ENCODE peak calls at places on chromosomes 3 and 15, in seven cellular contexts. One of them, this sample, is unnamed.

GRCh38 chr15:63938486-63939061 is 104.8 kb upstream of the HERC1 start:
- DNase-seq in K562: peak
- DNase-seq in A549: no peak
- DNase-seq in HCT116: no peak
- DNase-seq in HepG2: no peak
- DNase-seq in GM12878: no peak
- DNase-seq in GM23338: no peak
- DNase-seq in this sample: no peak

GRCh38 chr3:73280751-73281150 is 219.3 kb downstream of the EBLN2 start:
- DNase-seq in A549: no peak
- DNase-seq in K562: no peak
- DNase-seq in GM12878: no peak
- DNase-seq in HepG2: no peak
- DNase-seq in GM23338: no peak
- DNase-seq in HCT116: no peak
- DNase-seq in this sample: no peak

GRCh38 chr3:125684199-125684598 is 88.9 kb upstream of the OSBPL11 start:
- DNase-seq in GM12878: no peak
- DNase-seq in HepG2: peak
- DNase-seq in A549: no peak
- DNase-seq in HCT116: peak
- DNase-seq in GM23338: peak
- DNase-seq in K562: no peak
- DNase-seq in this sample: peak

GRCh38 chr3:14508966-14509795 is 31.0 kb downstream of the GRIP2 start:
- DNase-seq in HCT116: peak
- DNase-seq in K562: peak
- DNase-seq in HepG2: peak
- DNase-seq in GM12878: no peak
- DNase-seq in GM23338: peak
- DNase-seq in A549: peak
- DNase-seq in this sample: peak

GRCh38 chr15:34804776-34805175 is 9.4 kb upstream of the ACTC1 start:
- DNase-seq in GM23338: no peak
- DNase-seq in GM12878: no peak
- DNase-seq in A549: no peak
- DNase-seq in HCT116: no peak
- DNase-seq in K562: no peak
- DNase-seq in HepG2: no peak
- DNase-seq in this sample: no peak

GRCh38 chr3:197023241-197023997 is 6.2 kb downstream of the MELTF start:
- DNase-seq in HepG2: no peak
- DNase-seq in HCT116: no peak
- DNase-seq in K562: no peak
- DNase-seq in GM23338: no peak
- DNase-seq in GM12878: peak
- DNase-seq in A549: no peak
- DNase-seq in this sample: peak

GRCh38 chr15:82315519-82316246 is 33.6 kb downstream of the GOLGA6L10 start:
- DNase-seq in HepG2: no peak
- DNase-seq in K562: no peak
- DNase-seq in GM12878: no peak
- DNase-seq in A549: no peak
- DNase-seq in HCT116: no peak
- DNase-seq in GM23338: no peak
- DNase-seq in this sample: no peak

GRCh38 chr3:146968204-146968651 is 363.1 kb upstream of the PLSCR5 start:
- DNase-seq in GM23338: peak
- DNase-seq in HepG2: no peak
- DNase-seq in GM12878: no peak
- DNase-seq in A549: no peak
- DNase-seq in HCT116: peak
- DNase-seq in K562: no peak
- DNase-seq in this sample: no peak

GRCh38 chr15:22903961-22904534 is 65.6 kb downstream of the NIPA2 start:
- DNase-seq in GM23338: no peak
- DNase-seq in HepG2: no peak
- DNase-seq in K562: no peak
- DNase-seq in A549: no peak
- DNase-seq in GM12878: no peak
- DNase-seq in HCT116: no peak
- DNase-seq in this sample: no peak

GRCh38 chr15:25863968-25864580 is 947 bp upstream of the ATP10A start:
- DNase-seq in A549: no peak
- DNase-seq in GM23338: no peak
- DNase-seq in HepG2: no peak
- DNase-seq in K562: no peak
- DNase-seq in GM12878: no peak
- DNase-seq in HCT116: no peak
- DNase-seq in this sample: no peak

GRCh38 chr15:99992611-99993231 is 259.5 kb upstream of the LYSMD4 start:
- DNase-seq in A549: no peak
- DNase-seq in HepG2: no peak
- DNase-seq in K562: no peak
- DNase-seq in GM23338: no peak
- DNase-seq in GM12878: no peak
- DNase-seq in HCT116: no peak
- DNase-seq in this sample: no peak

GRCh38 chr15:45402955-45403892 is 24.9 kb upstream of the GATM start:
- DNase-seq in GM12878: no peak
- DNase-seq in HCT116: no peak
- DNase-seq in HepG2: no peak
- DNase-seq in K562: peak
- DNase-seq in GM23338: peak
- DNase-seq in A549: peak
- DNase-seq in this sample: peak

GRCh38 chr3:151146071-151146730 is 56.8 kb downstream of the GPR171 start:
- DNase-seq in HCT116: peak
- DNase-seq in HepG2: peak
- DNase-seq in GM23338: peak
- DNase-seq in K562: peak
- DNase-seq in A549: peak
- DNase-seq in GM12878: peak
- DNase-seq in this sample: peak

GRCh38 chr3:151146731-151147091 is 56.3 kb downstream of the GPR171 start:
- DNase-seq in HepG2: no peak
- DNase-seq in K562: no peak
- DNase-seq in GM23338: no peak
- DNase-seq in GM12878: no peak
- DNase-seq in A549: no peak
- DNase-seq in HCT116: no peak
- DNase-seq in this sample: peak

GRCh38 chr3:151147299-151147698 is 55.7 kb downstream of the GPR171 start:
- DNase-seq in GM23338: no peak
- DNase-seq in HCT116: no peak
- DNase-seq in HepG2: no peak
- DNase-seq in K562: no peak
- DNase-seq in GM12878: no peak
- DNase-seq in A549: no peak
- DNase-seq in this sample: no peak

GRCh38 chr3:151144756-151145155 is 58.3 kb downstream of the GPR171 start:
- DNase-seq in GM23338: no peak
- DNase-seq in K562: no peak
- DNase-seq in HCT116: no peak
- DNase-seq in HepG2: no peak
- DNase-seq in GM12878: no peak
- DNase-seq in A549: no peak
- DNase-seq in this sample: no peak

GRCh38 chr3:151145713-151146070 is 57.3 kb downstream of the GPR171 start:
- DNase-seq in A549: no peak
- DNase-seq in HCT116: no peak
- DNase-seq in HepG2: no peak
- DNase-seq in GM12878: no peak
- DNase-seq in K562: no peak
- DNase-seq in GM23338: peak
- DNase-seq in this sample: no peak
- TF ChIP-seq REST in A549: no peak
- TF ChIP-seq REST in HCT116: no peak
- TF ChIP-seq REST in HepG2: no peak
- TF ChIP-seq REST in GM12878: no peak
- TF ChIP-seq REST in K562: no peak
- TF ChIP-seq REST in GM23338: no peak
- TF ChIP-seq REST in this sample: no peak

DNA sequence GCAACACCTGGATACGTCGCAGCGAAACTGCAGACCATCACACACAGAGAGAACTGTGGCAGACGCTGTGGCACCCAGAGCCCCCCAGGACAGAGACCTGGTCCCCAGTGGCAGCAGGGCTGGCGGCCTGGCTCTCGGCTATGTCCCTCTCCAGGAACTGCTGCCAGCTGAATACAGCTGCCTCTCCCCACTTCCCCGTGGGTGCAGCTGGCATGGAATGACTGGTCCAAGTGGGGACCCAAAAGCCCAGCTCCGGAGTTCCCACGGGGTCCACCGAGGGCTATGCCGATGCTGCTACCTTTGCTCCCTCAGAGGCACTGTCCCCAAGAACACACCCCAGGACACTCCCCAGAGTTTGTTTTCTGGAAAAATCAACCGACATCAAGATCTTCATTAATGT is 67.8 kb upstream of the GATA2 start:
- DNase-seq in A549: no peak
- DNase-seq in K562: no peak
- DNase-seq in HepG2: no peak
- DNase-seq in GM12878: no peak
- DNase-seq in GM23338: no peak
- DNase-seq in HCT116: no peak
- DNase-seq in this sample: no peak
- H3K4me2 ChIP-seq in A549: no peak
- H3K4me2 ChIP-seq in K562: no peak
- H3K4me2 ChIP-seq in HepG2: no peak
- H3K4me2 ChIP-seq in GM12878: no peak
- H3K4me2 ChIP-seq in GM23338: no peak
- H3K4me2 ChIP-seq in HCT116: no peak
- H3K4me2 ChIP-seq in this sample: no peak

GRCh38 chr3:69896095-69896494 is 103.4 kb upstream of the SAMMSON start:
- DNase-seq in HCT116: no peak
- DNase-seq in HepG2: no peak
- DNase-seq in A549: no peak
- DNase-seq in GM23338: no peak
- DNase-seq in K562: no peak
- DNase-seq in GM12878: no peak
- DNase-seq in this sample: no peak
- TF ChIP-seq REST in HCT116: no peak
- TF ChIP-seq REST in HepG2: no peak
- TF ChIP-seq REST in A549: no peak
- TF ChIP-seq REST in GM23338: no peak
- TF ChIP-seq REST in K562: no peak
- TF ChIP-seq REST in GM12878: no peak
- TF ChIP-seq REST in this sample: no peak

DNA sequence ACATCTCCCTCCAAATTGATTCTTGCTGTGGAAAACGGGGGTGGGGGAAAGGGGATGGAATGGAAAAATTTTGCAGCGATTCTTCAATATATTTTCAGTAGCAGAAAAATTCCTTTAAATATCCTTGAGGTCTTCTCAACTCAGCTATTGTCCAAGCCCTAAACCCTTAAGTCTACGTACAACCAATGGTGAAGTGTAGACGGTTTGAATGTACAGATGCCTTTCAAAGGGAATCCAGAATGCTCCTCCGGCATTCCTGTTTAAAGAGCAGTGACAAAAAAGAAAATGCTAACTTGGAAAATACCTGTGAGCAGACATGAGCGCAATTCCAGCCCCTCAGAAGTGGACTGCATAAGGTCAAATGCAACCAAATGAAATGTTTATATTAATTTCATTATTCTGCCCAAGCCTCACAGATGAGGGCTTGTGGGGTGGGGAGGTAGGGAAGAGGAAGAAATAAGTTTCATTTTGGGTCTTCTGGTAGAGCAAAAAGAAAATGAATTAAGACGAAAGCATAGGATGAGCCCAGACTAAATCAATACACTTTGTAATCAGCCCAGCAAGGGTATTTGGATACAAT is 2.8 kb downstream of the FOXP1 start:
- DNase-seq in GM12878: no peak
- DNase-seq in K562: no peak
- DNase-seq in GM23338: peak
- DNase-seq in HepG2: no peak
- DNase-seq in A549: no peak
- DNase-seq in HCT116: no peak
- DNase-seq in this sample: no peak
- H3K4me2 ChIP-seq in GM12878: no peak
- H3K4me2 ChIP-seq in K562: peak
- H3K4me2 ChIP-seq in GM23338: peak
- H3K4me2 ChIP-seq in HepG2: peak
- H3K4me2 ChIP-seq in A549: peak
- H3K4me2 ChIP-seq in HCT116: no peak
- H3K4me2 ChIP-seq in this sample: peak

GRCh38 chr15:42744200-42744599 is 7.3 kb upstream of the CDAN1 start:
- DNase-seq in GM23338: no peak
- DNase-seq in A549: no peak
- DNase-seq in HepG2: no peak
- DNase-seq in GM12878: no peak
- DNase-seq in HCT116: no peak
- DNase-seq in K562: no peak
- DNase-seq in this sample: no peak

GRCh38 chr15:42750306-42750705 is 13.4 kb upstream of the CDAN1 start:
- DNase-seq in GM12878: no peak
- DNase-seq in GM23338: no peak
- DNase-seq in K562: no peak
- DNase-seq in A549: no peak
- DNase-seq in HCT116: no peak
- DNase-seq in HepG2: no peak
- DNase-seq in this sample: no peak

DNA sequence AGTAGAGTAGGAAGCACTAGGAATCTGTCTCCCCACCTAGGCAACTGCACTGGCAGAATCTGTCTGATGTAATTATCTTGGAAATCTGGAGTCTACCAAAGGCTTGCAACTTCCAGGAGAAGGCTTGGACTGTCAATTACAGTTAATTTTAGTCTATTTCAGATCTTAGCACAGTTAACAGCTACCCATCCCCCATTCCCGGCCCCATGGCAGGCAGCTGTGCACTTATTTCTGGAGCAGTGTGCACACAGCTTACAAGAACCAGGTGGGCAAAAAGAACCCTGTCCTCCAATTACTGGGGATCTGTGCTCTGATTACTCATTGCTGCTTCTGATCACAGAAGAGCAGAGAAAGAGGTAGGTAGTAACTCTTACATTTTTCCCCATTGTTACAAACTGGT is 12.3 kb upstream of the CDAN1 start:
- DNase-seq in K562: no peak
- DNase-seq in HCT116: no peak
- DNase-seq in A549: no peak
- DNase-seq in GM12878: no peak
- DNase-seq in GM23338: no peak
- DNase-seq in HepG2: no peak
- DNase-seq in this sample: no peak
- TF ChIP-seq REST in K562: no peak
- TF ChIP-seq REST in HCT116: no peak
- TF ChIP-seq REST in A549: no peak
- TF ChIP-seq REST in GM12878: no peak
- TF ChIP-seq REST in GM23338: no peak
- TF ChIP-seq REST in HepG2: no peak
- TF ChIP-seq REST in this sample: no peak

DNA sequence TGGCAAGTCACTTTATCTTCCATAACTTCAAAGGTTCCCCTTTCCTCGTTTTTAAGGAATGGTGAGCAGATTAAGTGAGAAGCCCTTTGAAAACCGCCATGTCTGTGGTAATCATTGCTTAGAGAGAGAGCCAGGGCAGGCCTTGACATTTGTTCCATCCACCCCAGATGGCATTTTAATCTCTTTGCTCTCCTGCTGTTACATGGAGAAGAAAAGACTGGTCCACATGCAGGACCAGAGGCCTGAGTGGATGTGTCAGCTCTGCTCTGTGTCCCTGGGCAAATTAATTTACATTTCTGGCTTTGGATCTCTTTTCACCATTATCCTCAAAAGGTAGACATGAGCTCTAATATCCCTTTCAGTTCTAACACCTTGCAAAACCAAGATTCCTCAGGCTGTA is 157.3 kb upstream of the LPP start:
- DNase-seq in A549: no peak
- DNase-seq in HepG2: no peak
- DNase-seq in HCT116: no peak
- DNase-seq in K562: no peak
- DNase-seq in GM12878: no peak
- DNase-seq in GM23338: no peak
- DNase-seq in this sample: no peak
- H3K4me2 ChIP-seq in A549: no peak
- H3K4me2 ChIP-seq in HepG2: no peak
- H3K4me2 ChIP-seq in HCT116: no peak
- H3K4me2 ChIP-seq in K562: no peak
- H3K4me2 ChIP-seq in GM12878: no peak
- H3K4me2 ChIP-seq in GM23338: no peak
- H3K4me2 ChIP-seq in this sample: no peak